ENCODE peak calls at places on chromosomes 13 and 19, in eight cellular contexts. O is fibroblast of pulmonary artery, U is GM13977, E is thoracic aorta, X is fibroblast of lung, A is upper lobe of right lung, D is neural crest cell, Q is natural killer cell. G is an unnamed sample.

GRCh38 chr19:52689804-52690394 is 44.9 kb downstream of the ZNF611 start:
- DNase-seq in U (no peak), D (peak; percentile 13), O (no peak), E (peak; percentile 4), Q (no peak), A (peak; percentile 73), X (no peak), G (peak; percentile 29)

GRCh38 chr19:45780146-45780447 is 2.2 kb downstream of the DMPK start:
- DNase-seq in X (no peak), O (no peak), A (no peak), E (no peak), U (no peak), D (no peak), Q (no peak), G (no peak)

GRCh38 chr19:41323430-41324125 is 13.6 kb downstream of the CCDC97 start:
- DNase-seq in X (peak; percentile 98), U (no peak), A (no peak), O (peak; percentile 96), D (no peak), Q (no peak), E (peak; percentile 58), G (no peak)

GRCh38 chr13:88144580-88144979 is 473.4 kb downstream of the SLITRK5 start:
- DNase-seq in D (no peak), O (no peak), Q (no peak), U (no peak), E (no peak), X (no peak), A (no peak), G (no peak)

GRCh38 chr19:8333771-8334457 is 9.1 kb downstream of the KANK3 start:
- DNase-seq in E (no peak), D (no peak), O (no peak), X (no peak), U (no peak), A (no peak), Q (no peak), G (no peak)

GRCh38 chr13:98632971-98633370 is 56.1 kb upstream of the STK24 start:
- DNase-seq in E (no peak), D (no peak), U (no peak), Q (no peak), O (no peak), A (no peak), X (peak; percentile 11), G (no peak)

GRCh38 chr19:54851353-54851752 is 1.1 kb downstream of the KIR3DL2 start:
- DNase-seq in D (no peak), Q (no peak), O (no peak), U (no peak), X (no peak), A (no peak), E (no peak), G (no peak)

GRCh38 chr19:6714749-6715555 is 5.5 kb downstream of the C3 start:
- DNase-seq in U (no peak), X (no peak), O (no peak), E (no peak), D (no peak), A (no peak), Q (no peak), G (no peak)

GRCh38 chr13:39655041-39655568 is 357 bp upstream of the COG6 start:
- DNase-seq in Q (no peak), D (no peak), O (no peak), A (no peak), E (no peak), U (peak; percentile 4), X (no peak), G (no peak)

GRCh38 chr19:8113017-8113416 is 36.4 kb downstream of the FBN3 start:
- DNase-seq in O (no peak), Q (no peak), D (no peak), U (no peak), A (no peak), E (no peak), X (no peak), G (no peak)

GRCh38 chr13:26502826-26503225 is 54.7 kb upstream of the WASF3 start:
- DNase-seq in E (no peak), U (no peak), O (peak; percentile 77), D (no peak), X (peak; percentile 50), A (no peak), Q (no peak), G (no peak)

GRCh38 chr13:30796132-30796832 is 60.9 kb downstream of the ALOX5AP start:
- DNase-seq in E (no peak), U (no peak), Q (no peak), D (no peak), X (peak; percentile 80), O (peak; percentile 59), A (no peak), G (no peak)

GRCh38 chr19:50492303-50493052 is 15.8 kb upstream of the GARIN5A start:
- DNase-seq in O (no peak), A (peak; percentile 56), Q (no peak), U (no peak), D (no peak), E (no peak), X (no peak), G (no peak)

GRCh38 chr19:35655600-35655999 is 7.5 kb downstream of the COX6B1 start:
- DNase-seq in O (no peak), D (no peak), E (no peak), A (no peak), U (no peak), Q (no peak), X (no peak), G (no peak)

GRCh38 chr19:13428352-13428751 is 77.9 kb downstream of the CACNA1A start:
- DNase-seq in X (peak; percentile 18), Q (no peak), D (peak; percentile 12), O (peak; percentile 38), U (peak; percentile 17), A (peak; percentile 33), E (no peak), G (no peak)

GRCh38 chr13:88937381-88937780 is 1266.2 kb downstream of the SLITRK5 start:
- DNase-seq in O (no peak), A (no peak), D (no peak), Q (no peak), U (no peak), E (no peak), X (no peak), G (no peak)

GRCh38 chr13:22176968-22177545 is 506.2 kb downstream of the FGF9 start:
- DNase-seq in U (no peak), E (no peak), O (no peak), Q (no peak), X (no peak), D (no peak), A (no peak), G (no peak)

GRCh38 chr19:55141696-55142095 is 7.3 kb downstream of the TNNT1 start:
- DNase-seq in A (no peak), X (no peak), Q (no peak), U (no peak), D (no peak), E (no peak), O (no peak), G (no peak)

GRCh38 chr13:102195566-102196462 is 206.0 kb downstream of the FGF14 start:
- DNase-seq in E (no peak), Q (no peak), D (no peak), U (no peak), A (no peak), X (peak; percentile 80), O (peak; percentile 4), G (no peak)

GRCh38 chr13:24709186-24709913 is 29.1 kb downstream of the ATP12A start:
- DNase-seq in X (no peak), Q (peak; percentile 24), O (no peak), D (no peak), A (no peak), E (no peak), U (peak; percentile 57), G (no peak)

GRCh38 chr19:56995298-56995697 is 124.5 kb upstream of the USP29 start:
- DNase-seq in X (no peak), A (no peak), D (no peak), O (no peak), U (no peak), E (no peak), Q (no peak), G (no peak)

GRCh38 chr13:98406971-98407370 is 169.9 kb downstream of the STK24 start:
- DNase-seq in X (no peak), D (no peak), Q (no peak), A (no peak), U (no peak), O (no peak), E (no peak), G (no peak)

GRCh38 chr13:66424417-66424816 is 805.7 kb downstream of the PCDH9 start:
- DNase-seq in E (no peak), O (peak; percentile 73), A (no peak), D (no peak), U (no peak), Q (no peak), X (peak; percentile 78), G (no peak)

GRCh38 chr13:64869539-64869938 is 2360.6 kb downstream of the PCDH9 start:
- DNase-seq in O (no peak), Q (no peak), A (no peak), U (no peak), E (no peak), X (no peak), D (no peak), G (no peak)

GRCh38 chr13:64877176-64877575 is 2353.0 kb downstream of the PCDH9 start:
- DNase-seq in X (no peak), O (no peak), U (no peak), Q (no peak), A (no peak), D (no peak), E (no peak), G (no peak)

GRCh38 chr13:64871742-64872141 is 2358.4 kb downstream of the PCDH9 start:
- DNase-seq in Q (no peak), U (no peak), X (no peak), A (no peak), E (no peak), D (no peak), O (peak; percentile 59), G (no peak)
- TF ChIP-seq CTCF in Q (no peak), U (no peak), X (no peak), A (no peak), E (no peak), D (no peak), O (no peak), G (no peak)

GRCh38 chr13:110713981-110714797 is 689 bp downstream of the ING1 start:
- DNase-seq in A (peak; percentile 81), Q (peak; percentile 53), U (peak; percentile 69), X (peak; percentile 52), D (peak; percentile 43), O (peak; percentile 47), E (no peak), G (peak; percentile 62)
- TF ChIP-seq CTCF in A (no peak), Q (no peak), U (peak; percentile 13), X (no peak), D (no peak), O (no peak), E (no peak), G (no peak)

GRCh38 chr19:29671393-29672076 is 6.3 kb downstream of the PLEKHF1 start:
- DNase-seq in O (peak; percentile 72), Q (peak; percentile 81), D (no peak), E (peak; percentile 39), U (peak; percentile 84), X (peak; percentile 64), A (peak; percentile 81), G (peak; percentile 42)
- TF ChIP-seq CTCF in O (peak; percentile 9), Q (peak; percentile 77), D (peak; percentile 50), E (peak; percentile 44), U (peak; percentile 42), X (no peak), A (peak; percentile 42), G (no peak)

DNA sequence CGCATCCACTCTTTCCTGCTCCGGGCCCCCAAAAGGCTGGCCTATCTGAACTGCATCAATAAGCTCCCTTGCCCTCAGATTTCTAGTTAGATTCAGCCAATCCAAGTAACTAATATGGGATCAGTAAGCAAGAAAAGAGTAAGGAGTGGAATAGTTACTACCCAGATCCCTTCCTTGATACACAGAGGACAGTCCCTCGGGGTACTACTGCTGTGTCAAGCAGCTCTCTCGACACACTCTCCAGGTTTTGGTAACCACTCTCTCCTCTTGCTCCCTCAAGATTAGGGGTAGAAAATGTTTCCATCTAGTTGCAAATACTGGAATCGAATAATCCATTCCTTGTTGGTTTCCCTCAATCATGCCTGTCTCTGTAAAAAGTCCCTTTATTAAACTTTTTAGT is 65.4 kb downstream of the UGGT2 start:
- DNase-seq in A (no peak), D (no peak), U (no peak), O (no peak), Q (no peak), E (no peak), X (no peak), G (no peak)
- TF ChIP-seq CTCF in A (no peak), D (no peak), U (no peak), O (no peak), Q (no peak), E (no peak), X (no peak), G (no peak)